ENCODE peak calls at places on chromosome 15, in ten cellular contexts. One of them, this sample, is unnamed.

GRCh38 chr15:66825731-66826130 is 123.7 kb downstream of the SMAD6 start:
- DNase-seq in amygdala: no peak
- DNase-seq in activated T-helper 1 cell treated with anti-CD3 and anti-CD28 coated beads, Interleukin-12 subunit alpha, Interleukin-12 subunit beta, Interleukin-2, Interleukin-4 antibody, amounts not matched to agents 30 ng/mL and 10 ng/mL and 1 ng/mL, durations not matched to agents 14 hours and 24 hours and 36 hours: no peak
- DNase-seq in body of pancreas: no peak
- DNase-seq in EL: no peak
- DNase-seq in ACHN: no peak
- DNase-seq in A549: no peak
- DNase-seq in right cardiac atrium: no peak
- DNase-seq in naive thymus-derived CD4-positive, alpha-beta T cell: no peak
- DNase-seq in T-helper 17 cell: no peak
- DNase-seq in this sample: no peak

GRCh38 chr15:44010114-44010513 is 183.3 kb downstream of the WDR76 start:
- DNase-seq in amygdala: no peak
- DNase-seq in activated T-helper 1 cell treated with anti-CD3 and anti-CD28 coated beads, Interleukin-12 subunit alpha, Interleukin-12 subunit beta, Interleukin-2, Interleukin-4 antibody, amounts not matched to agents 30 ng/mL and 10 ng/mL and 1 ng/mL, durations not matched to agents 14 hours and 24 hours and 36 hours: no peak
- DNase-seq in body of pancreas: no peak
- DNase-seq in EL: peak; percentile 26
- DNase-seq in ACHN: peak; percentile 70
- DNase-seq in A549: no peak
- DNase-seq in right cardiac atrium: no peak
- DNase-seq in naive thymus-derived CD4-positive, alpha-beta T cell: no peak
- DNase-seq in T-helper 17 cell: no peak
- DNase-seq in this sample: no peak

GRCh38 chr15:48049736-48050135 is 71.1 kb upstream of the SLC24A5 start:
- DNase-seq in amygdala: no peak
- DNase-seq in activated T-helper 1 cell treated with anti-CD3 and anti-CD28 coated beads, Interleukin-12 subunit alpha, Interleukin-12 subunit beta, Interleukin-2, Interleukin-4 antibody, amounts not matched to agents 30 ng/mL and 10 ng/mL and 1 ng/mL, durations not matched to agents 14 hours and 24 hours and 36 hours: no peak
- DNase-seq in body of pancreas: no peak
- DNase-seq in EL: no peak
- DNase-seq in ACHN: no peak
- DNase-seq in A549: no peak
- DNase-seq in right cardiac atrium: no peak
- DNase-seq in naive thymus-derived CD4-positive, alpha-beta T cell: no peak
- DNase-seq in T-helper 17 cell: no peak
- DNase-seq in this sample: no peak

GRCh38 chr15:22265056-22265945 is 185.0 kb downstream of the OR4M2 start:
- DNase-seq in amygdala: no peak
- DNase-seq in activated T-helper 1 cell treated with anti-CD3 and anti-CD28 coated beads, Interleukin-12 subunit alpha, Interleukin-12 subunit beta, Interleukin-2, Interleukin-4 antibody, amounts not matched to agents 30 ng/mL and 10 ng/mL and 1 ng/mL, durations not matched to agents 14 hours and 24 hours and 36 hours: no peak
- DNase-seq in body of pancreas: no peak
- DNase-seq in EL: no peak
- DNase-seq in ACHN: no peak
- DNase-seq in A549: no peak
- DNase-seq in right cardiac atrium: no peak
- DNase-seq in naive thymus-derived CD4-positive, alpha-beta T cell: peak; percentile 44
- DNase-seq in T-helper 17 cell: no peak
- DNase-seq in this sample: no peak

GRCh38 chr15:79957741-79958140 is 13.3 kb downstream of the BCL2A1 start:
- DNase-seq in amygdala: no peak
- DNase-seq in activated T-helper 1 cell treated with anti-CD3 and anti-CD28 coated beads, Interleukin-12 subunit alpha, Interleukin-12 subunit beta, Interleukin-2, Interleukin-4 antibody, amounts not matched to agents 30 ng/mL and 10 ng/mL and 1 ng/mL, durations not matched to agents 14 hours and 24 hours and 36 hours: no peak
- DNase-seq in body of pancreas: no peak
- DNase-seq in EL: no peak
- DNase-seq in ACHN: no peak
- DNase-seq in A549: no peak
- DNase-seq in right cardiac atrium: no peak
- DNase-seq in naive thymus-derived CD4-positive, alpha-beta T cell: no peak
- DNase-seq in T-helper 17 cell: no peak
- DNase-seq in this sample: no peak

GRCh38 chr15:58403581-58403980 is 28.2 kb upstream of the LIPC start:
- DNase-seq in amygdala: no peak
- DNase-seq in activated T-helper 1 cell treated with anti-CD3 and anti-CD28 coated beads, Interleukin-12 subunit alpha, Interleukin-12 subunit beta, Interleukin-2, Interleukin-4 antibody, amounts not matched to agents 30 ng/mL and 10 ng/mL and 1 ng/mL, durations not matched to agents 14 hours and 24 hours and 36 hours: no peak
- DNase-seq in body of pancreas: no peak
- DNase-seq in EL: no peak
- DNase-seq in ACHN: no peak
- DNase-seq in A549: no peak
- DNase-seq in right cardiac atrium: no peak
- DNase-seq in naive thymus-derived CD4-positive, alpha-beta T cell: no peak
- DNase-seq in T-helper 17 cell: no peak
- DNase-seq in this sample: no peak

GRCh38 chr15:45943255-45943654 is 308.4 kb downstream of the SQOR start:
- DNase-seq in amygdala: no peak
- DNase-seq in activated T-helper 1 cell treated with anti-CD3 and anti-CD28 coated beads, Interleukin-12 subunit alpha, Interleukin-12 subunit beta, Interleukin-2, Interleukin-4 antibody, amounts not matched to agents 30 ng/mL and 10 ng/mL and 1 ng/mL, durations not matched to agents 14 hours and 24 hours and 36 hours: no peak
- DNase-seq in body of pancreas: no peak
- DNase-seq in EL: no peak
- DNase-seq in ACHN: peak; percentile 92
- DNase-seq in A549: peak; percentile 41
- DNase-seq in right cardiac atrium: no peak
- DNase-seq in naive thymus-derived CD4-positive, alpha-beta T cell: no peak
- DNase-seq in T-helper 17 cell: no peak
- DNase-seq in this sample: no peak

GRCh38 chr15:54149115-54149531 is 170.9 kb downstream of the UNC13C start:
- DNase-seq in amygdala: no peak
- DNase-seq in activated T-helper 1 cell treated with anti-CD3 and anti-CD28 coated beads, Interleukin-12 subunit alpha, Interleukin-12 subunit beta, Interleukin-2, Interleukin-4 antibody, amounts not matched to agents 30 ng/mL and 10 ng/mL and 1 ng/mL, durations not matched to agents 14 hours and 24 hours and 36 hours: no peak
- DNase-seq in body of pancreas: no peak
- DNase-seq in EL: no peak
- DNase-seq in ACHN: no peak
- DNase-seq in A549: no peak
- DNase-seq in right cardiac atrium: no peak
- DNase-seq in naive thymus-derived CD4-positive, alpha-beta T cell: no peak
- DNase-seq in T-helper 17 cell: no peak
- DNase-seq in this sample: no peak

GRCh38 chr15:91915576-91915975 is 62.1 kb downstream of the SLCO3A1 start:
- DNase-seq in amygdala: no peak
- DNase-seq in activated T-helper 1 cell treated with anti-CD3 and anti-CD28 coated beads, Interleukin-12 subunit alpha, Interleukin-12 subunit beta, Interleukin-2, Interleukin-4 antibody, amounts not matched to agents 30 ng/mL and 10 ng/mL and 1 ng/mL, durations not matched to agents 14 hours and 24 hours and 36 hours: no peak
- DNase-seq in body of pancreas: no peak
- DNase-seq in EL: no peak
- DNase-seq in ACHN: no peak
- DNase-seq in A549: no peak
- DNase-seq in right cardiac atrium: no peak
- DNase-seq in naive thymus-derived CD4-positive, alpha-beta T cell: no peak
- DNase-seq in T-helper 17 cell: no peak
- DNase-seq in this sample: no peak

GRCh38 chr15:55661431-55661830 is 73.3 kb upstream of the PYGO1 start:
- DNase-seq in amygdala: no peak
- DNase-seq in activated T-helper 1 cell treated with anti-CD3 and anti-CD28 coated beads, Interleukin-12 subunit alpha, Interleukin-12 subunit beta, Interleukin-2, Interleukin-4 antibody, amounts not matched to agents 30 ng/mL and 10 ng/mL and 1 ng/mL, durations not matched to agents 14 hours and 24 hours and 36 hours: no peak
- DNase-seq in body of pancreas: no peak
- DNase-seq in EL: no peak
- DNase-seq in ACHN: no peak
- DNase-seq in A549: no peak
- DNase-seq in right cardiac atrium: no peak
- DNase-seq in naive thymus-derived CD4-positive, alpha-beta T cell: no peak
- DNase-seq in T-helper 17 cell: no peak
- DNase-seq in this sample: no peak

GRCh38 chr15:39582286-39582976 is 1.6 kb downstream of the THBS1 start:
- DNase-seq in amygdala: no peak
- DNase-seq in activated T-helper 1 cell treated with anti-CD3 and anti-CD28 coated beads, Interleukin-12 subunit alpha, Interleukin-12 subunit beta, Interleukin-2, Interleukin-4 antibody, amounts not matched to agents 30 ng/mL and 10 ng/mL and 1 ng/mL, durations not matched to agents 14 hours and 24 hours and 36 hours: no peak
- DNase-seq in body of pancreas: peak; percentile 21
- DNase-seq in EL: peak; percentile 63
- DNase-seq in ACHN: peak; percentile 34
- DNase-seq in A549: no peak
- DNase-seq in right cardiac atrium: peak; percentile 72
- DNase-seq in naive thymus-derived CD4-positive, alpha-beta T cell: no peak
- DNase-seq in T-helper 17 cell: no peak
- DNase-seq in this sample: no peak

GRCh38 chr15:69289312-69290146 is 9.2 kb upstream of the PAQR5 start:
- DNase-seq in amygdala: no peak
- DNase-seq in activated T-helper 1 cell treated with anti-CD3 and anti-CD28 coated beads, Interleukin-12 subunit alpha, Interleukin-12 subunit beta, Interleukin-2, Interleukin-4 antibody, amounts not matched to agents 30 ng/mL and 10 ng/mL and 1 ng/mL, durations not matched to agents 14 hours and 24 hours and 36 hours: no peak
- DNase-seq in body of pancreas: no peak
- DNase-seq in EL: no peak
- DNase-seq in ACHN: no peak
- DNase-seq in A549: no peak
- DNase-seq in right cardiac atrium: no peak
- DNase-seq in naive thymus-derived CD4-positive, alpha-beta T cell: no peak
- DNase-seq in T-helper 17 cell: no peak
- DNase-seq in this sample: no peak

GRCh38 chr15:81157195-81157938 is 23.3 kb downstream of the CFAP161 start:
- DNase-seq in amygdala: no peak
- DNase-seq in activated T-helper 1 cell treated with anti-CD3 and anti-CD28 coated beads, Interleukin-12 subunit alpha, Interleukin-12 subunit beta, Interleukin-2, Interleukin-4 antibody, amounts not matched to agents 30 ng/mL and 10 ng/mL and 1 ng/mL, durations not matched to agents 14 hours and 24 hours and 36 hours: no peak
- DNase-seq in body of pancreas: no peak
- DNase-seq in EL: no peak
- DNase-seq in ACHN: no peak
- DNase-seq in A549: no peak
- DNase-seq in right cardiac atrium: no peak
- DNase-seq in naive thymus-derived CD4-positive, alpha-beta T cell: no peak
- DNase-seq in T-helper 17 cell: no peak
- DNase-seq in this sample: no peak

GRCh38 chr15:99279290-99279689 is 28.0 kb downstream of the LRRC28 start:
- DNase-seq in amygdala: no peak
- DNase-seq in activated T-helper 1 cell treated with anti-CD3 and anti-CD28 coated beads, Interleukin-12 subunit alpha, Interleukin-12 subunit beta, Interleukin-2, Interleukin-4 antibody, amounts not matched to agents 30 ng/mL and 10 ng/mL and 1 ng/mL, durations not matched to agents 14 hours and 24 hours and 36 hours: no peak
- DNase-seq in body of pancreas: no peak
- DNase-seq in EL: no peak
- DNase-seq in ACHN: no peak
- DNase-seq in A549: no peak
- DNase-seq in right cardiac atrium: no peak
- DNase-seq in naive thymus-derived CD4-positive, alpha-beta T cell: no peak
- DNase-seq in T-helper 17 cell: no peak
- DNase-seq in this sample: no peak

GRCh38 chr15:65189102-65189740 is 4.1 kb upstream of the CLPX start:
- DNase-seq in amygdala: no peak
- DNase-seq in activated T-helper 1 cell treated with anti-CD3 and anti-CD28 coated beads, Interleukin-12 subunit alpha, Interleukin-12 subunit beta, Interleukin-2, Interleukin-4 antibody, amounts not matched to agents 30 ng/mL and 10 ng/mL and 1 ng/mL, durations not matched to agents 14 hours and 24 hours and 36 hours: no peak
- DNase-seq in body of pancreas: no peak
- DNase-seq in EL: peak; percentile 62
- DNase-seq in ACHN: peak; percentile 54
- DNase-seq in A549: peak; percentile 74
- DNase-seq in right cardiac atrium: no peak
- DNase-seq in naive thymus-derived CD4-positive, alpha-beta T cell: peak; percentile 11
- DNase-seq in T-helper 17 cell: no peak
- DNase-seq in this sample: peak; percentile 37

GRCh38 chr15:73985101-73985873 is 6.8 kb downstream of the STOML1 start:
- DNase-seq in amygdala: no peak
- DNase-seq in activated T-helper 1 cell treated with anti-CD3 and anti-CD28 coated beads, Interleukin-12 subunit alpha, Interleukin-12 subunit beta, Interleukin-2, Interleukin-4 antibody, amounts not matched to agents 30 ng/mL and 10 ng/mL and 1 ng/mL, durations not matched to agents 14 hours and 24 hours and 36 hours: no peak
- DNase-seq in body of pancreas: no peak
- DNase-seq in EL: peak; percentile 57
- DNase-seq in ACHN: peak; percentile 45
- DNase-seq in A549: no peak
- DNase-seq in right cardiac atrium: peak; percentile 39
- DNase-seq in naive thymus-derived CD4-positive, alpha-beta T cell: no peak
- DNase-seq in T-helper 17 cell: no peak
- DNase-seq in this sample: no peak

GRCh38 chr15:96336045-96336642 is 5.6 kb downstream of the NR2F2 start:
- DNase-seq in amygdala: no peak
- DNase-seq in activated T-helper 1 cell treated with anti-CD3 and anti-CD28 coated beads, Interleukin-12 subunit alpha, Interleukin-12 subunit beta, Interleukin-2, Interleukin-4 antibody, amounts not matched to agents 30 ng/mL and 10 ng/mL and 1 ng/mL, durations not matched to agents 14 hours and 24 hours and 36 hours: no peak
- DNase-seq in body of pancreas: peak; percentile 1
- DNase-seq in EL: peak; percentile 44
- DNase-seq in ACHN: peak; percentile 3
- DNase-seq in A549: no peak
- DNase-seq in right cardiac atrium: no peak
- DNase-seq in naive thymus-derived CD4-positive, alpha-beta T cell: no peak
- DNase-seq in T-helper 17 cell: no peak
- DNase-seq in this sample: peak; percentile 6

GRCh38 chr15:90160781-90161727 is 40.1 kb upstream of the SEMA4B start:
- DNase-seq in amygdala: no peak
- DNase-seq in activated T-helper 1 cell treated with anti-CD3 and anti-CD28 coated beads, Interleukin-12 subunit alpha, Interleukin-12 subunit beta, Interleukin-2, Interleukin-4 antibody, amounts not matched to agents 30 ng/mL and 10 ng/mL and 1 ng/mL, durations not matched to agents 14 hours and 24 hours and 36 hours: no peak
- DNase-seq in body of pancreas: peak; percentile 95
- DNase-seq in EL: no peak
- DNase-seq in ACHN: no peak
- DNase-seq in A549: peak; percentile 23
- DNase-seq in right cardiac atrium: peak; percentile 65
- DNase-seq in naive thymus-derived CD4-positive, alpha-beta T cell: no peak
- DNase-seq in T-helper 17 cell: no peak
- DNase-seq in this sample: no peak

GRCh38 chr15:37586976-37587375 is 347.5 kb upstream of the TMCO5A start:
- DNase-seq in amygdala: no peak
- DNase-seq in activated T-helper 1 cell treated with anti-CD3 and anti-CD28 coated beads, Interleukin-12 subunit alpha, Interleukin-12 subunit beta, Interleukin-2, Interleukin-4 antibody, amounts not matched to agents 30 ng/mL and 10 ng/mL and 1 ng/mL, durations not matched to agents 14 hours and 24 hours and 36 hours: no peak
- DNase-seq in body of pancreas: no peak
- DNase-seq in EL: peak; percentile 2
- DNase-seq in ACHN: no peak
- DNase-seq in A549: no peak
- DNase-seq in right cardiac atrium: no peak
- DNase-seq in naive thymus-derived CD4-positive, alpha-beta T cell: no peak
- DNase-seq in T-helper 17 cell: no peak
- DNase-seq in this sample: no peak

GRCh38 chr15:70023769-70024491 is 73.8 kb downstream of the TLE3 start:
- DNase-seq in amygdala: no peak
- DNase-seq in activated T-helper 1 cell treated with anti-CD3 and anti-CD28 coated beads, Interleukin-12 subunit alpha, Interleukin-12 subunit beta, Interleukin-2, Interleukin-4 antibody, amounts not matched to agents 30 ng/mL and 10 ng/mL and 1 ng/mL, durations not matched to agents 14 hours and 24 hours and 36 hours: no peak
- DNase-seq in body of pancreas: peak; percentile 63
- DNase-seq in EL: peak; percentile 52
- DNase-seq in ACHN: no peak
- DNase-seq in A549: no peak
- DNase-seq in right cardiac atrium: peak; percentile 71
- DNase-seq in naive thymus-derived CD4-positive, alpha-beta T cell: no peak
- DNase-seq in T-helper 17 cell: no peak
- DNase-seq in this sample: peak; percentile 74

GRCh38 chr15:64836023-64836536 is 5.6 kb upstream of the PLEKHO2 start:
- DNase-seq in amygdala: no peak
- DNase-seq in activated T-helper 1 cell treated with anti-CD3 and anti-CD28 coated beads, Interleukin-12 subunit alpha, Interleukin-12 subunit beta, Interleukin-2, Interleukin-4 antibody, amounts not matched to agents 30 ng/mL and 10 ng/mL and 1 ng/mL, durations not matched to agents 14 hours and 24 hours and 36 hours: no peak
- DNase-seq in body of pancreas: no peak
- DNase-seq in EL: no peak
- DNase-seq in ACHN: no peak
- DNase-seq in A549: no peak
- DNase-seq in right cardiac atrium: peak; percentile 65
- DNase-seq in naive thymus-derived CD4-positive, alpha-beta T cell: no peak
- DNase-seq in T-helper 17 cell: no peak
- DNase-seq in this sample: no peak

GRCh38 chr15:78076231-78077052 is 1.1 kb downstream of the TBC1D2B start:
- DNase-seq in amygdala: no peak
- DNase-seq in activated T-helper 1 cell treated with anti-CD3 and anti-CD28 coated beads, Interleukin-12 subunit alpha, Interleukin-12 subunit beta, Interleukin-2, Interleukin-4 antibody, amounts not matched to agents 30 ng/mL and 10 ng/mL and 1 ng/mL, durations not matched to agents 14 hours and 24 hours and 36 hours: no peak
- DNase-seq in body of pancreas: no peak
- DNase-seq in EL: no peak
- DNase-seq in ACHN: no peak
- DNase-seq in A549: no peak
- DNase-seq in right cardiac atrium: no peak
- DNase-seq in naive thymus-derived CD4-positive, alpha-beta T cell: no peak
- DNase-seq in T-helper 17 cell: no peak
- DNase-seq in this sample: no peak

GRCh38 chr15:80823995-80824394 is 44.8 kb downstream of the CEMIP start:
- DNase-seq in amygdala: no peak
- DNase-seq in activated T-helper 1 cell treated with anti-CD3 and anti-CD28 coated beads, Interleukin-12 subunit alpha, Interleukin-12 subunit beta, Interleukin-2, Interleukin-4 antibody, amounts not matched to agents 30 ng/mL and 10 ng/mL and 1 ng/mL, durations not matched to agents 14 hours and 24 hours and 36 hours: no peak
- DNase-seq in body of pancreas: no peak
- DNase-seq in EL: no peak
- DNase-seq in ACHN: no peak
- DNase-seq in A549: no peak
- DNase-seq in right cardiac atrium: no peak
- DNase-seq in naive thymus-derived CD4-positive, alpha-beta T cell: no peak
- DNase-seq in T-helper 17 cell: no peak
- DNase-seq in this sample: no peak

GRCh38 chr15:58666957-58667356 is 82.5 kb downstream of the ADAM10 start:
- DNase-seq in amygdala: no peak
- DNase-seq in activated T-helper 1 cell treated with anti-CD3 and anti-CD28 coated beads, Interleukin-12 subunit alpha, Interleukin-12 subunit beta, Interleukin-2, Interleukin-4 antibody, amounts not matched to agents 30 ng/mL and 10 ng/mL and 1 ng/mL, durations not matched to agents 14 hours and 24 hours and 36 hours: no peak
- DNase-seq in body of pancreas: no peak
- DNase-seq in EL: peak; percentile 28
- DNase-seq in ACHN: no peak
- DNase-seq in A549: peak; percentile 19
- DNase-seq in right cardiac atrium: no peak
- DNase-seq in naive thymus-derived CD4-positive, alpha-beta T cell: no peak
- DNase-seq in T-helper 17 cell: no peak
- DNase-seq in this sample: no peak

GRCh38 chr15:64634576-64635485 is 140.6 kb downstream of the RBPMS2 start:
- DNase-seq in amygdala: no peak
- DNase-seq in activated T-helper 1 cell treated with anti-CD3 and anti-CD28 coated beads, Interleukin-12 subunit alpha, Interleukin-12 subunit beta, Interleukin-2, Interleukin-4 antibody, amounts not matched to agents 30 ng/mL and 10 ng/mL and 1 ng/mL, durations not matched to agents 14 hours and 24 hours and 36 hours: peak; percentile 41
- DNase-seq in body of pancreas: peak; percentile 18
- DNase-seq in EL: no peak
- DNase-seq in ACHN: peak; percentile 33
- DNase-seq in A549: peak; percentile 59
- DNase-seq in right cardiac atrium: no peak
- DNase-seq in naive thymus-derived CD4-positive, alpha-beta T cell: no peak
- DNase-seq in T-helper 17 cell: no peak
- DNase-seq in this sample: no peak

GRCh38 chr15:89587955-89588354 is 12.7 kb downstream of the TICRR start:
- DNase-seq in amygdala: no peak
- DNase-seq in activated T-helper 1 cell treated with anti-CD3 and anti-CD28 coated beads, Interleukin-12 subunit alpha, Interleukin-12 subunit beta, Interleukin-2, Interleukin-4 antibody, amounts not matched to agents 30 ng/mL and 10 ng/mL and 1 ng/mL, durations not matched to agents 14 hours and 24 hours and 36 hours: no peak
- DNase-seq in body of pancreas: no peak
- DNase-seq in EL: peak; percentile 76
- DNase-seq in ACHN: no peak
- DNase-seq in A549: no peak
- DNase-seq in right cardiac atrium: no peak
- DNase-seq in naive thymus-derived CD4-positive, alpha-beta T cell: no peak
- DNase-seq in T-helper 17 cell: no peak
- DNase-seq in this sample: no peak

GRCh38 chr15:68986292-68986691 is 28.2 kb upstream of the NOX5 start:
- DNase-seq in amygdala: no peak
- DNase-seq in activated T-helper 1 cell treated with anti-CD3 and anti-CD28 coated beads, Interleukin-12 subunit alpha, Interleukin-12 subunit beta, Interleukin-2, Interleukin-4 antibody, amounts not matched to agents 30 ng/mL and 10 ng/mL and 1 ng/mL, durations not matched to agents 14 hours and 24 hours and 36 hours: no peak
- DNase-seq in body of pancreas: no peak
- DNase-seq in EL: no peak
- DNase-seq in ACHN: no peak
- DNase-seq in A549: no peak
- DNase-seq in right cardiac atrium: no peak
- DNase-seq in naive thymus-derived CD4-positive, alpha-beta T cell: no peak
- DNase-seq in T-helper 17 cell: no peak
- DNase-seq in this sample: no peak

GRCh38 chr15:99564221-99565030 is 1.4 kb upstream of the MEF2A start:
- DNase-seq in amygdala: peak; percentile 48
- DNase-seq in activated T-helper 1 cell treated with anti-CD3 and anti-CD28 coated beads, Interleukin-12 subunit alpha, Interleukin-12 subunit beta, Interleukin-2, Interleukin-4 antibody, amounts not matched to agents 30 ng/mL and 10 ng/mL and 1 ng/mL, durations not matched to agents 14 hours and 24 hours and 36 hours: no peak
- DNase-seq in body of pancreas: peak; percentile 30
- DNase-seq in EL: peak; percentile 20
- DNase-seq in ACHN: no peak
- DNase-seq in A549: no peak
- DNase-seq in right cardiac atrium: peak; percentile 68
- DNase-seq in naive thymus-derived CD4-positive, alpha-beta T cell: peak; percentile 25
- DNase-seq in T-helper 17 cell: no peak
- DNase-seq in this sample: no peak